ENCODE peak calls at places on chromosomes 12 and 14, in ten cellular contexts. S, X, Y, A, R, H, K, U, E and V are unnamed samples.

GRCh38 chr12:113237748-113238147 is 16.5 kb downstream of the TPCN1 start:
- DNase-seq in H (no peak), R (no peak), S (no peak), Y (no peak), K (no peak), U (peak; percentile 19), A (no peak), E (no peak), X (no peak), V (no peak)

GRCh38 chr14:88952901-88953300 is 128.4 kb downstream of the TTC8 start:
- DNase-seq in A (no peak), H (no peak), Y (no peak), U (no peak), E (no peak), S (no peak), K (no peak), R (no peak), X (no peak), V (no peak)

GRCh38 chr12:110696283-110696682 is 7.4 kb upstream of the HVCN1 start:
- DNase-seq in Y (no peak), A (no peak), H (no peak), K (no peak), S (no peak), X (no peak), E (no peak), R (no peak), U (peak; percentile 0), V (no peak)

GRCh38 chr14:105420141-105420975 is 731 bp downstream of the MTA1 start:
- DNase-seq in K (peak; percentile 76), X (no peak), E (no peak), U (no peak), R (no peak), Y (no peak), H (no peak), A (no peak), S (no peak), V (peak; percentile 9)

GRCh38 chr12:57134949-57135348 is 6.7 kb downstream of the LRP1 start:
- DNase-seq in Y (no peak), A (no peak), E (no peak), H (no peak), S (no peak), X (no peak), K (no peak), R (no peak), U (no peak), V (no peak)

GRCh38 chr12:69555461-69555860 is 29.8 kb upstream of the CCT2 start:
- DNase-seq in K (no peak), H (no peak), E (no peak), U (no peak), S (no peak), R (peak; percentile 70), A (no peak), X (no peak), Y (no peak), V (no peak)

GRCh38 chr12:81627336-81628189 is 131.6 kb downstream of the PPFIA2 start:
- DNase-seq in R (peak; percentile 54), E (no peak), X (peak; percentile 29), U (no peak), K (peak; percentile 26), S (no peak), H (no peak), Y (no peak), A (no peak), V (no peak)

GRCh38 chr12:3261782-3262359 is 184.7 kb downstream of the TSPAN9 start:
- DNase-seq in X (no peak), Y (no peak), U (no peak), K (no peak), A (no peak), S (no peak), H (peak; percentile 49), E (no peak), R (no peak), V (no peak)

GRCh38 chr14:76929927-76930326 is 98.6 kb downstream of the IRF2BPL start:
- DNase-seq in Y (no peak), H (no peak), K (no peak), A (no peak), U (peak; percentile 82), S (no peak), E (no peak), X (no peak), R (peak; percentile 55), V (peak; percentile 76)

GRCh38 chr12:48542300-48542928 is 17.0 kb downstream of the OR8S1 start:
- DNase-seq in S (no peak), A (peak; percentile 42), X (peak; percentile 27), H (peak; percentile 48), R (peak; percentile 22), K (no peak), Y (peak; percentile 8), U (no peak), E (no peak), V (peak; percentile 75)

GRCh38 chr12:48924617-48925217 is 575 bp downstream of the FKBP11 start:
- DNase-seq in Y (peak; percentile 16), U (peak; percentile 77), K (peak; percentile 77), S (no peak), R (peak; percentile 54), A (peak; percentile 86), E (no peak), X (no peak), H (peak; percentile 52), V (peak; percentile 87)

GRCh38 chr12:48189331-48190125 is 6.1 kb downstream of the CCDC184 start:
- DNase-seq in A (peak; percentile 62), X (peak; percentile 49), H (no peak), K (peak; percentile 66), Y (peak; percentile 81), R (peak; percentile 75), S (peak; percentile 71), U (peak; percentile 80), E (no peak), V (peak; percentile 86)

GRCh38 chr12:19230299-19230866 is 100.8 kb downstream of the PLEKHA5 start:
- DNase-seq in A (no peak), K (no peak), S (no peak), U (no peak), X (no peak), E (no peak), H (peak; percentile 21), Y (no peak), R (no peak), V (no peak)

GRCh38 chr14:52078093-52078492 is 9.2 kb upstream of the NID2 start:
- DNase-seq in X (no peak), K (no peak), A (no peak), R (peak; percentile 46), U (no peak), H (no peak), E (no peak), Y (no peak), S (no peak), V (no peak)

GRCh38 chr12:69007166-69007857 is 74.3 kb upstream of the CPM start:
- DNase-seq in Y (no peak), H (no peak), K (no peak), E (no peak), X (no peak), S (no peak), U (no peak), R (peak; percentile 92), A (no peak), V (no peak)

GRCh38 chr14:61109288-61109687 is 128.2 kb downstream of the SLC38A6 start:
- DNase-seq in U (no peak), R (no peak), S (no peak), E (no peak), K (no peak), A (no peak), H (no peak), Y (no peak), X (no peak), V (no peak)

GRCh38 chr14:32202468-32202865 is 602 bp downstream of the RNU6-8 start:
- DNase-seq in S (no peak), X (peak; percentile 60), H (no peak), E (no peak), K (peak; percentile 19), A (no peak), U (no peak), Y (peak; percentile 11), R (no peak), V (no peak)

GRCh38 chr14:37116933-37117844 is 55.2 kb downstream of the SLC25A21 start:
- DNase-seq in X (peak; percentile 39), R (peak; percentile 92), H (no peak), S (no peak), A (no peak), K (no peak), U (no peak), Y (no peak), E (no peak), V (no peak)
- TF ChIP-seq CTCF in X (peak; percentile 2), R (peak; percentile 47), H (no peak), S (no peak), A (no peak), K (no peak), U (no peak), Y (no peak), E (no peak), V (no peak)

GRCh38 chr12:120625557-120626419 is 14.6 kb upstream of the CABP1 start:
- DNase-seq in A (no peak), U (no peak), K (peak; percentile 55), H (no peak), X (no peak), E (no peak), S (no peak), Y (no peak), R (no peak), V (peak; percentile 68)
- TF ChIP-seq CTCF in A (peak; percentile 11), U (no peak), K (peak; percentile 31), H (no peak), X (peak; percentile 7), E (no peak), S (no peak), Y (peak; percentile 23), R (peak; percentile 6), V (no peak)

GRCh38 chr12:14647028-14647750 is 49.2 kb downstream of the GUCY2C start:
- DNase-seq in E (no peak), Y (no peak), R (no peak), K (no peak), S (no peak), U (no peak), H (no peak), A (no peak), X (no peak), V (no peak)
- TF ChIP-seq CTCF in E (no peak), Y (no peak), R (no peak), K (no peak), S (no peak), U (no peak), H (no peak), A (no peak), X (no peak), V (no peak)

GRCh38 chr12:126051611-126052107 is 986.4 kb downstream of the AACS start:
- DNase-seq in E (no peak), Y (no peak), X (no peak), S (no peak), R (peak; percentile 98), U (no peak), A (no peak), K (no peak), H (no peak), V (no peak)
- TF ChIP-seq CTCF in E (no peak), Y (no peak), X (no peak), S (no peak), R (peak; percentile 43), U (no peak), A (no peak), K (no peak), H (peak; percentile 24), V (no peak)

GRCh38 chr14:36942522-36943245 is 229.7 kb downstream of the SLC25A21 start:
- DNase-seq in U (no peak), X (no peak), E (no peak), Y (no peak), K (no peak), S (no peak), A (no peak), H (no peak), R (peak; percentile 85), V (no peak)
- TF ChIP-seq CTCF in U (no peak), X (no peak), E (no peak), Y (no peak), K (no peak), S (no peak), A (no peak), H (no peak), R (no peak), V (no peak)